ENCODE peak calls at places on chromosomes 4 and X, in four cellular contexts. X, G, R and F are unnamed samples.

GRCh38 chr4:16225139-16225538 is 1.1 kb downstream of the TAPT1 start:
- DNase-seq in X (no peak), G (no peak), R (peak), F (no peak)

GRCh38 chrX:39854772-39855747 is 242.7 kb downstream of the BCOR start:
- DNase-seq in X (no peak), G (no peak), R (no peak), F (no peak)

GRCh38 chr4:102438873-102439614 is 62.1 kb upstream of the NFKB1 start:
- DNase-seq in X (no peak), G (peak), R (peak), F (no peak)

GRCh38 chr4:152719856-152720556 is 40.2 kb upstream of the TMEM154 start:
- DNase-seq in X (no peak), G (no peak), R (no peak), F (no peak)

GRCh38 chr4:119693127-119693526 is 64.5 kb upstream of the PDE5A start:
- DNase-seq in X (no peak), G (no peak), R (peak), F (no peak)

GRCh38 chr4:137631605-137632004 is 99.3 kb upstream of the PCDH18 start:
- DNase-seq in X (no peak), G (no peak), R (no peak), F (no peak)

GRCh38 chr4:141914746-141915145 is 278.4 kb downstream of the IL15 start:
- DNase-seq in X (no peak), G (no peak), R (no peak), F (no peak)

GRCh38 chr4:158236304-158237030 is 26.2 kb downstream of the TMEM144 start:
- DNase-seq in X (no peak), G (no peak), R (no peak), F (no peak)

GRCh38 chr4:105140684-105141490 is 5.8 kb upstream of the TET2 start:
- DNase-seq in X (no peak), G (peak), R (no peak), F (no peak)

GRCh38 chr4:77201857-77202256 is 44.9 kb downstream of the CCNG2 start:
- DNase-seq in X (no peak), G (no peak), R (no peak), F (no peak)

GRCh38 chrX:49060914-49061313 is 2.1 kb downstream of the CCDC120 start:
- DNase-seq in X (no peak), G (no peak), R (no peak), F (no peak)

GRCh38 chrX:72238721-72239475 is at the start of gene ERCC6L:
- DNase-seq in X (peak), G (peak), R (peak), F (peak)
- H3K4ac ChIP-seq in X (no peak), G (peak), R (peak), F (no peak)

GRCh38 chr4:145735777-145736176 is 55.8 kb downstream of the C4orf51 start:
- DNase-seq in X (no peak), G (no peak), R (no peak), F (no peak)
- H3K56ac ChIP-seq in X (no peak), G (peak), R (peak), F (no peak)

GRCh38 chr4:173521474-173522159 is 8.4 kb downstream of the HAND2 start:
- DNase-seq in X (peak), G (no peak), R (no peak), F (no peak)

GRCh38 chr4:173517781-173518371 is 12.2 kb downstream of the HAND2 start:
- DNase-seq in X (peak), G (peak), R (no peak), F (peak)

GRCh38 chr4:173520921-173521473 is 9.0 kb downstream of the HAND2 start:
- DNase-seq in X (no peak), G (no peak), R (no peak), F (no peak)

GRCh38 chr4:173518419-173519102 is 11.5 kb downstream of the HAND2 start:
- DNase-seq in X (peak), G (no peak), R (no peak), F (peak)

GRCh38 chr4:173519130-173520101 is 10.6 kb downstream of the HAND2 start:
- DNase-seq in X (peak), G (no peak), R (no peak), F (no peak)
- H3K4ac ChIP-seq in X (no peak), G (no peak), R (no peak), F (no peak)

GRCh38 chrX:112784692-112785091 is 55.9 kb downstream of the AMOT start:
- DNase-seq in X (no peak), G (no peak), R (no peak), F (no peak)

GRCh38 chrX:112786076-112786475 is 54.6 kb downstream of the AMOT start:
- DNase-seq in X (no peak), G (no peak), R (no peak), F (no peak)

GRCh38 chrX:112789931-112790330 is 50.7 kb downstream of the AMOT start:
- DNase-seq in X (no peak), G (no peak), R (no peak), F (no peak)

GRCh38 chrX:112785323-112785722 is 55.3 kb downstream of the AMOT start:
- DNase-seq in X (no peak), G (no peak), R (no peak), F (no peak)
- H3K56ac ChIP-seq in X (no peak), G (no peak), R (no peak), F (no peak)